ENCODE peak calls at places on chromosome 18, in four cellular contexts. C is K562, I is GM12878, F is HepG2. H is an unnamed sample.

GRCh38 chr18:22101731-22102130 is 67.7 kb upstream of the GATA6 start:
- DNase-seq in C (no peak), I (no peak), F (no peak), H (no peak)

GRCh38 chr18:57154389-57154788 is 7.5 kb downstream of the BOD1L2 start:
- DNase-seq in C (no peak), I (no peak), F (no peak), H (no peak)

GRCh38 chr18:7157760-7158159 is 40.2 kb upstream of the LAMA1 start:
- DNase-seq in C (peak), I (no peak), F (no peak), H (no peak)

GRCh38 chr18:32998921-32999320 is 226.1 kb upstream of the KLHL14 start:
- DNase-seq in C (no peak), I (no peak), F (no peak), H (no peak)

GRCh38 chr18:47872426-47872825 is 58.0 kb downstream of the SMAD2 start:
- DNase-seq in C (no peak), I (no peak), F (no peak), H (no peak)

GRCh38 chr18:59957957-59958356 is 58.2 kb downstream of the PMAIP1 start:
- DNase-seq in C (peak), I (no peak), F (peak), H (peak)

GRCh38 chr18:27863780-27864430 is 313.0 kb downstream of the CDH2 start:
- DNase-seq in C (no peak), I (no peak), F (no peak), H (no peak)

GRCh38 chr18:38898167-38898566 is 1332.6 kb upstream of the CELF4 start:
- DNase-seq in C (no peak), I (no peak), F (no peak), H (no peak)

GRCh38 chr18:70333757-70334156 is 44.9 kb downstream of the SOCS6 start:
- DNase-seq in C (no peak), I (no peak), F (peak), H (peak)

GRCh38 chr18:2924920-2925319 is 78.1 kb downstream of the EMILIN2 start:
- DNase-seq in C (no peak), I (no peak), F (no peak), H (no peak)

GRCh38 chr18:80208620-80209019 is 38.7 kb downstream of the PARD6G start:
- DNase-seq in C (no peak), I (no peak), F (no peak), H (no peak)

GRCh38 chr18:38887671-38888020 is 1322.0 kb upstream of the CELF4 start:
- DNase-seq in C (no peak), I (no peak), F (no peak), H (no peak)

GRCh38 chr18:79191956-79192355 is 122.8 kb downstream of the ATP9B start:
- DNase-seq in C (no peak), I (no peak), F (no peak), H (no peak)

GRCh38 chr18:23170137-23170536 is 34.9 kb downstream of the CABLES1 start:
- DNase-seq in C (no peak), I (no peak), F (no peak), H (no peak)

GRCh38 chr18:59918320-59918755 is 18.5 kb downstream of the PMAIP1 start:
- DNase-seq in C (peak), I (peak), F (no peak), H (peak)

GRCh38 chr18:79422022-79422782 is 26.5 kb downstream of the NFATC1 start:
- DNase-seq in C (no peak), I (no peak), F (no peak), H (peak)

GRCh38 chr18:58226476-58226875 is 182.4 kb downstream of the NEDD4L start:
- DNase-seq in C (no peak), I (no peak), F (no peak), H (no peak)

GRCh38 chr18:32576296-32576916 is 105.7 kb upstream of the GAREM1 start:
- DNase-seq in C (peak), I (no peak), F (peak), H (peak)

GRCh38 chr18:11667578-11667977 is 21.5 kb upstream of the GNAL start:
- DNase-seq in C (no peak), I (no peak), F (no peak), H (no peak)

GRCh38 chr18:47931707-47932103 is 1.2 kb upstream of the SMAD2 start:
- DNase-seq in C (peak), I (no peak), F (no peak), H (no peak)

GRCh38 chr18:35038881-35039491 is 2.2 kb upstream of the MAPRE2 start:
- DNase-seq in C (no peak), I (no peak), F (no peak), H (no peak)

GRCh38 chr18:21826196-21826595 is 85.6 kb downstream of the MIB1 start:
- DNase-seq in C (no peak), I (no peak), F (no peak), H (peak)

GRCh38 chr18:21991897-21992296 is 177.5 kb upstream of the GATA6 start:
- DNase-seq in C (no peak), I (no peak), F (no peak), H (no peak)

GRCh38 chr18:36352384-36352783 is 54.9 kb downstream of the FHOD3 start:
- DNase-seq in C (no peak), I (no peak), F (no peak), H (peak)

GRCh38 chr18:56296381-56296780 is 342.0 kb downstream of the TXNL1 start:
- DNase-seq in C (no peak), I (no peak), F (no peak), H (no peak)

GRCh38 chr18:58202406-58202730 is 158.3 kb downstream of the NEDD4L start:
- DNase-seq in C (peak), I (no peak), F (no peak), H (peak)

DNA sequence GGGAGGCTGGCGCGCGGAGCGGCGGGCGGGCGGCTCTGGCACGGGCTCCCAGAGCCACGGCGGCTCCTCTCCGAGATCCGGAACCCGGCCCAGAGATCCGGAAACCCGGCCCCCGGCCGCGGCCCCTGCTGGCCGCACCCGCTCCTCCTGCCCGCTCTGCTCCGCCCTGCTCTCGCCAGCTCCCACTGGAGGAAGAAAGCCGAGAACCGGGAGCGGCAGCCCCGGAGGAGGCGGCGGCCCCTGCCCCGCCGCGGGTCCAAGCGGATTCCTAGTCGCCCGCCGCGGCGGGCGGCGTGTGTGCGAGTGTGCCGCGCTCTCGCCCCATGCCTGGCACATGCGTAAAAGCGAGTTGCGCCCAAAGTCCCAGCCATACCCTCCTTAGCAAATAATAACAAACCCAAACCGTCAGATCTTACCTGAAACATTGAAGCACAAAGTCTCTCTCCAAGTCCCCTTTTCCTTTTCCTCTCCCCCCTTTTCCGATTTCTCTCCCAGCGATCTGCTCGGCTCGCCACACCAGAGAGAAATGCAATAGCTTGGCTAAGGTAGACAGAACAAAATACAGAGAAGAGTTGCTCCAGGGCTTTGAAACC is 108.7 kb upstream of the KCTD1 start:
- DNase-seq in C (no peak), I (no peak), F (peak), H (peak)
- TF ChIP-seq POLR2A in C (no peak), I (peak), F (no peak), H (no peak)

GRCh38 chr18:24185805-24186204 is 46.9 kb downstream of the CABYR start:
- DNase-seq in C (no peak), I (no peak), F (no peak), H (peak)
- TF ChIP-seq MXI1 in C (no peak), I (no peak), F (no peak), H (no peak)

GRCh38 chr18:46072959-46073358 is 899 bp upstream of the PSTPIP2 start:
- DNase-seq in C (no peak), I (no peak), F (no peak), H (no peak)

GRCh38 chr18:46071615-46071893 is 506 bp downstream of the PSTPIP2 start:
- DNase-seq in C (peak), I (no peak), F (no peak), H (no peak)

GRCh38 chr18:46070683-46071614 is 1.1 kb downstream of the PSTPIP2 start:
- DNase-seq in C (peak), I (no peak), F (no peak), H (no peak)

GRCh38 chr18:46073474-46074331 is 1.6 kb upstream of the PSTPIP2 start:
- DNase-seq in C (peak), I (no peak), F (peak), H (peak)

GRCh38 chr18:46071894-46072867 is at the start of gene PSTPIP2:
- DNase-seq in C (peak), I (no peak), F (no peak), H (peak)
- TF ChIP-seq POLR2A in C (peak), I (peak), F (no peak), H (no peak)

GRCh38 chr18:8732442-8733360 is 27.3 kb downstream of the MTCL1 start:
- DNase-seq in C (no peak), I (no peak), F (peak), H (no peak)
- TF ChIP-seq MXI1 in C (no peak), I (no peak), F (no peak), H (no peak)

GRCh38 chr18:13562494-13563029 is 163.8 kb downstream of the FAM210A start:
- DNase-seq in C (no peak), I (peak), F (no peak), H (no peak)
- TF ChIP-seq POLR2A in C (no peak), I (peak), F (no peak), H (no peak)

DNA sequence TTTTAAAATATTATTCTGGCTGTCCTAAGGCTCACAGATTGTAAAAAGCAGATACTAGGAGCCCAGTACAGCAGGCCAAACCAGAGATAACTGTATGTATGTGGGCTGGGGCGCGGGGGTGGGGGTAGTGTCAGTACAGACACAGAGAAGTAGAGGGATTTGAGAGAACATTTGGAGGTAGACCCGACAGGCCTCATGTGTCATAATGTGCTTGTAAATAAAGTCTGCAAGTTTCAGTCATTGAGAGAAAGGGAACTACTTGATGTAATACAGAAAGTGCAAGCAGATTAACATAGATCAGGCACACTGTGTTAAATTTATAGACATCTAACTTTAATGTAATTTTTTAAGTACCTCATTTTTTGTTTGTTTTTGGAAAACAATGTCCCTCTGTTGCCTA is 7.4 kb upstream of the POLI start:
- DNase-seq in C (peak), I (peak), F (no peak), H (no peak)
- TF ChIP-seq MXI1 in C (no peak), I (no peak), F (no peak), H (no peak)

GRCh38 chr18:63987743-63988142 is 17.9 kb downstream of the SERPINB8 start:
- DNase-seq in C (no peak), I (no peak), F (no peak), H (no peak)
- TF ChIP-seq POLR2A in C (no peak), I (no peak), F (no peak), H (no peak)

GRCh38 chr18:26503382-26503781 is 45.0 kb downstream of the KCTD1 start:
- DNase-seq in C (no peak), I (no peak), F (no peak), H (no peak)

GRCh38 chr18:26502834-26503233 is 45.5 kb downstream of the KCTD1 start:
- DNase-seq in C (no peak), I (no peak), F (no peak), H (no peak)

GRCh38 chr18:26510337-26510736 is 38.0 kb downstream of the KCTD1 start:
- DNase-seq in C (no peak), I (no peak), F (no peak), H (no peak)

GRCh38 chr18:26504831-26505230 is 43.5 kb downstream of the KCTD1 start:
- DNase-seq in C (no peak), I (no peak), F (no peak), H (no peak)

GRCh38 chr18:26506012-26506411 is 42.3 kb downstream of the KCTD1 start:
- DNase-seq in C (no peak), I (no peak), F (no peak), H (no peak)
- TF ChIP-seq MXI1 in C (no peak), I (no peak), F (no peak), H (no peak)